ENCODE peak calls at places on chromosomes 6 and 20, in seven cellular contexts. J, E, T, U, M, Y and O are unnamed samples.

GRCh38 chr6:166515072-166515810 is 71.2 kb downstream of the RAMACL start:
- DNase-seq in T (peak; percentile 77), J (peak; percentile 97), E (no peak), Y (peak; percentile 88), U (no peak), M (no peak), O (peak; percentile 86)

GRCh38 chr20:63534831-63535651 is 2.1 kb downstream of the PTK6 start:
- DNase-seq in Y (no peak), T (no peak), U (no peak), M (no peak), J (peak; percentile 52), E (no peak), O (no peak)

GRCh38 chr20:44187054-44187762 is at the start of gene JPH2:
- DNase-seq in E (peak; percentile 59), U (no peak), M (peak; percentile 78), Y (peak; percentile 91), T (peak; percentile 68), J (peak; percentile 89), O (no peak)

GRCh38 chr20:16062661-16063591 is 510.3 kb downstream of the KIF16B start:
- DNase-seq in Y (peak; percentile 32), U (no peak), T (peak; percentile 2), E (no peak), J (no peak), M (no peak), O (no peak)

GRCh38 chr6:12258591-12258990 is 31.6 kb upstream of the EDN1 start:
- DNase-seq in E (no peak), Y (no peak), T (no peak), M (no peak), U (no peak), J (peak; percentile 18), O (no peak)

GRCh38 chr6:15905488-15906392 is 223.1 kb upstream of the MYLIP start:
- DNase-seq in E (no peak), J (no peak), T (no peak), Y (no peak), M (no peak), U (no peak), O (no peak)

GRCh38 chr20:48898210-48898609 is 23.3 kb upstream of the ARFGEF2 start:
- DNase-seq in T (peak; percentile 41), M (no peak), U (no peak), J (peak; percentile 13), E (no peak), Y (peak; percentile 86), O (no peak)

GRCh38 chr6:15462717-15463525 is 199.9 kb downstream of the DTNBP1 start:
- DNase-seq in T (peak; percentile 77), E (no peak), J (peak; percentile 30), M (no peak), Y (peak; percentile 39), U (no peak), O (no peak)

GRCh38 chr6:51570168-51570921 is 517.1 kb downstream of the PKHD1 start:
- DNase-seq in Y (peak; percentile 72), U (no peak), J (no peak), T (no peak), E (no peak), M (no peak), O (no peak)

GRCh38 chr20:39069976-39070375 is 107.8 kb downstream of the DHX35 start:
- DNase-seq in M (no peak), E (no peak), J (peak; percentile 50), Y (no peak), U (no peak), T (no peak), O (no peak)

GRCh38 chr6:166589786-166590574 is 3.5 kb upstream of the RAMACL start:
- DNase-seq in J (no peak), E (no peak), M (no peak), Y (no peak), U (no peak), T (no peak), O (no peak)

GRCh38 chr20:58982406-58983114 is 1.5 kb downstream of the NELFCD start:
- DNase-seq in Y (no peak), M (no peak), J (peak; percentile 12), E (no peak), U (no peak), T (no peak), O (no peak)

GRCh38 chr20:44573501-44573869 is 8.9 kb upstream of the PKIG start:
- DNase-seq in T (no peak), M (no peak), U (no peak), J (no peak), E (no peak), Y (no peak), O (no peak)

GRCh38 chr6:21522773-21523490 is 70.6 kb upstream of the SOX4 start:
- DNase-seq in T (no peak), M (peak; percentile 83), Y (peak; percentile 30), E (peak; percentile 56), U (no peak), J (no peak), O (no peak)

GRCh38 chr6:143621876-143622605 is 55.7 kb upstream of the PHACTR2 start:
- DNase-seq in E (no peak), Y (no peak), T (peak; percentile 39), M (no peak), J (peak; percentile 50), U (no peak), O (no peak)

GRCh38 chr6:137248702-137249101 is 29.5 kb upstream of the IFNGR1 start:
- DNase-seq in Y (no peak), J (no peak), M (no peak), E (no peak), T (no peak), U (peak; percentile 57), O (peak; percentile 78)

GRCh38 chr6:52759085-52759484 is 4.2 kb downstream of the GSTA2 start:
- DNase-seq in T (peak; percentile 30), M (no peak), J (peak; percentile 14), Y (no peak), U (no peak), E (no peak), O (no peak)

GRCh38 chr6:7424967-7425807 is 35.6 kb downstream of the RIOK1 start:
- DNase-seq in J (peak; percentile 75), E (no peak), M (peak; percentile 40), U (peak; percentile 5), Y (peak; percentile 77), T (no peak), O (no peak)

GRCh38 chr6:138588805-138589434 is 89.6 kb upstream of the NHSL1 start:
- DNase-seq in T (no peak), Y (peak; percentile 69), E (peak; percentile 74), U (peak; percentile 68), J (peak; percentile 77), M (peak; percentile 87), O (peak; percentile 85)

GRCh38 chr6:1596088-1596852 is 13.4 kb upstream of the FOXC1 start:
- DNase-seq in T (no peak), Y (peak; percentile 66), M (peak; percentile 82), U (peak; percentile 54), E (peak; percentile 80), J (peak; percentile 62), O (peak; percentile 75)

GRCh38 chr20:52814371-52814770 is 157.8 kb upstream of the TSHZ2 start:
- DNase-seq in U (no peak), Y (no peak), T (no peak), E (no peak), J (no peak), M (no peak), O (no peak)

GRCh38 chr6:169265486-169266131 is 12.0 kb upstream of the THBS2 start:
- DNase-seq in Y (no peak), J (no peak), E (no peak), U (no peak), M (no peak), T (no peak), O (no peak)

GRCh38 chr6:42020967-42021366 is 29.4 kb upstream of the TAF8 start:
- DNase-seq in Y (no peak), U (no peak), J (no peak), T (no peak), E (no peak), M (no peak), O (no peak)

GRCh38 chr6:22098623-22099022 is 198.2 kb downstream of the PRL start:
- DNase-seq in T (no peak), U (no peak), E (no peak), J (no peak), Y (no peak), M (no peak), O (no peak)

GRCh38 chr20:41392871-41393704 is 26.5 kb upstream of the EMILIN3 start:
- DNase-seq in U (no peak), E (no peak), M (no peak), J (peak; percentile 29), T (no peak), Y (no peak), O (no peak)

DNA sequence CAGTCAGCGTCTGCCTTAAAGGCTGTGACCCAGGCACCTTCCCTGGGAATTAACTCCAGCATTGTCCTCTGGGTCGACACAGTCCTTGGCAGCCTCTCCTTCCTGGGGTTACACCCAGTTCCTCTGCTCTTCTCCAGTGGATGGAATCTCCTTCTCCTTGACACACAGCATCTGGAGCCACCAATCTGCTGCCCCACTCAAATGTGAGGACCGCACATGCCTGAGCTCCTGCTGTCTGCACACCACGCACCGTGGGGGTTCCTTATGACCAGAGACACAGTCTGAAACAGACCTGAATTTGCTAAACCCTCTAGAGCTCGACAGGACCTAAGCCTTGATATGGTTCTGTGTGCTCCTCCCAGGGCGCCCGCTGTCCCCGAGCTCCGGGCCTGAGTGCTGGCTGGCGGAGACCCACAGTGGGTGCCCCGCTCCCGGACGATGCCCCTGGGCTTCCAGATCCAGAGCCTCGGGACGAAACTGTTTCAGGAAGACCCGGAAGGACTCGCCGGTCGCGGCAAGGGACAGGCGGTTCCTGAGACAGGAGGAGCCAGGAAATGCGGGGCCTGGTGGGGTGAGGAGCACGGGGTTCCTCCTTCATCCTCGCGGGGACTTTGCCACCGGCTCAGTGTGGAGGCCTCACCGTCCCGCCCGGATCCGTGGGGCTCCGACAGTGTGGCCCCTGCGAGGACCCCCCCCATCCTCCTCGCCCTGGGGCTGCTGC is 2.5 kb upstream of the RAET1G start:
- DNase-seq in U (no peak), E (peak; percentile 27), Y (no peak), J (peak; percentile 66), M (peak; percentile 32), T (no peak), O (peak; percentile 29)
- H4K20me1 ChIP-seq in U (no peaks in the 10 kb centered on the region), E (peaks cover 16% of the 10 kb centered on the region), Y (no peaks in the 10 kb centered on the region), J (no peaks in the 10 kb centered on the region), M (no peaks in the 10 kb centered on the region), T (no peaks in the 10 kb centered on the region), O (peaks cover 2% of the 10 kb centered on the region)

GRCh38 chr6:34695729-34696188 is 808 bp downstream of the ILRUN start:
- DNase-seq in E (peak; percentile 31), J (no peak), T (no peak), Y (no peak), M (no peak), U (no peak), O (no peak)
- H4K20me1 ChIP-seq in E (peaks cover 47% of the 10 kb centered on the region), J (no peaks in the 10 kb centered on the region), T (peaks cover 42% of the 10 kb centered on the region), Y (peaks cover 8% of the 10 kb centered on the region), M (peaks cover 46% of the 10 kb centered on the region), U (peaks cover 11% of the 10 kb centered on the region), O (no peaks in the 10 kb centered on the region)

DNA sequence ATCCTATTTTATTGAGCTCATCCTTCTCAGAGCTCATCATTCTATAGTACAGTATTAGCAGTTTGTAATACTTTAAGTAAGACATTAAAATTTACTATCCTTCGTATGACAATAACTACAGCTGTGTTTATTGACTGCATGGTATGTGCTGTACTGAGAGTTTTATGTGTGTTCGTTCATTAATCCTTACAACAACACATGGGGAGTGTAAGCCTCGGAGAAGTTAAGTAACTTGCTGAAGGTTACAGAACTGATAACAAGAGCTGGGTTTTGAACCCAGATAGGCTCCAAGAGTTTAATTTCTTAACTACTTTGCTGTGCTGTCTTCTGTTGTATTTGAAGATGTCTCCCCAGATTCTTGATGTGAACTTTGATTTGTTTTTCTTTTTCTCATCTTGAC is 23.7 kb downstream of the BRPF3 start:
- DNase-seq in Y (no peak), M (no peak), U (no peak), E (no peak), J (no peak), T (no peak), O (no peak)
- H4K20me1 ChIP-seq in Y (no peaks in the 10 kb centered on the region), M (peaks cover 13% of the 10 kb centered on the region), U (no peaks in the 10 kb centered on the region), E (peaks cover 11% of the 10 kb centered on the region), J (no peaks in the 10 kb centered on the region), T (peaks cover 72% of the 10 kb centered on the region), O (no peaks in the 10 kb centered on the region)

GRCh38 chr6:13682346-13682745 is 29.3 kb downstream of the RANBP9 start:
- DNase-seq in Y (no peak), T (no peak), M (no peak), E (no peak), J (no peak), U (no peak), O (no peak)
- H4K20me1 ChIP-seq in Y (no peaks in the 10 kb centered on the region), T (peaks cover 36% of the 10 kb centered on the region), M (no peaks in the 10 kb centered on the region), E (peaks cover 7% of the 10 kb centered on the region), J (no peaks in the 10 kb centered on the region), U (no peaks in the 10 kb centered on the region), O (peaks cover 4% of the 10 kb centered on the region)